ENCODE peak calls at places on chromosomes 11 and 22, in eight cellular contexts. X is mesendoderm, F is coronary artery, O is fibroblast of mammary gland, L is iPS DF 6.9, W is body of pancreas, V is astrocyte of the spinal cord, R is IMR-90. B is an unnamed sample.
A peak's percentile ranks its signal among the peaks of the same experiment; 100 is the strongest.

GRCh38 chr11:112300094-112300786 is 39.6 kb upstream of the PLET1 start:
- DNase-seq in X (no peak), F (no peak), O (no peak), L (no peak), W (no peak), V (no peak), R (no peak), B (no peak)

GRCh38 chr11:69010361-69010891 is 2.6 kb downstream of the MRGPRF start:
- DNase-seq in X (no peak), F (no peak), O (no peak), L (no peak), W (no peak), V (no peak), R (peak; percentile 16), B (no peak)

GRCh38 chr11:17275376-17276235 is 933 bp upstream of the NUCB2 start:
- DNase-seq in X (no peak), F (no peak), O (peak; percentile 23), L (no peak), W (no peak), V (no peak), R (no peak), B (no peak)

GRCh38 chr11:126102436-126102894 is 39.8 kb upstream of the CDON start:
- DNase-seq in X (no peak), F (no peak), O (no peak), L (no peak), W (peak; percentile 49), V (no peak), R (peak; percentile 31), B (no peak)

GRCh38 chr22:31829505-31829904 is 75.7 kb downstream of the DEPDC5 start:
- DNase-seq in X (no peak), F (no peak), O (peak; percentile 96), L (no peak), W (no peak), V (peak; percentile 89), R (peak; percentile 97), B (peak; percentile 58)

GRCh38 chr11:130849215-130849568 is 67.1 kb downstream of the SNX19 start:
- DNase-seq in X (no peak), F (no peak), O (peak; percentile 93), L (no peak), W (no peak), V (peak; percentile 69), R (peak; percentile 73), B (no peak)

GRCh38 chr22:24208012-24208749 is 26.9 kb downstream of the SUSD2 start:
- DNase-seq in X (no peak), F (no peak), O (peak; percentile 99), L (no peak), W (peak; percentile 48), V (peak; percentile 98), R (peak; percentile 98), B (peak; percentile 94)

GRCh38 chr11:63635762-63636465 is 21.7 kb upstream of the PLAAT3 start:
- DNase-seq in X (peak; percentile 88), F (no peak), O (peak; percentile 69), L (no peak), W (peak; percentile 60), V (peak; percentile 61), R (peak; percentile 63), B (peak; percentile 14)

GRCh38 chr11:117395476-117395875 is 67.8 kb downstream of the CEP164 start:
- DNase-seq in X (no peak), F (no peak), O (no peak), L (no peak), W (no peak), V (no peak), R (no peak), B (no peak)

GRCh38 chr22:39623603-39624500 is 53.3 kb downstream of the CACNA1I start:
- DNase-seq in X (no peak), F (no peak), O (no peak), L (no peak), W (no peak), V (no peak), R (no peak), B (no peak)

GRCh38 chr11:62542111-62542745 is 4.4 kb downstream of the AHNAK start:
- DNase-seq in X (no peak), F (no peak), O (no peak), L (no peak), W (no peak), V (no peak), R (peak; percentile 23), B (no peak)

GRCh38 chr11:47460571-47461235 is 11.8 kb upstream of the RAPSN start:
- DNase-seq in X (no peak), F (no peak), O (no peak), L (no peak), W (no peak), V (no peak), R (peak; percentile 29), B (no peak)

GRCh38 chr11:94832604-94833238 is 64.6 kb downstream of the AMOTL1 start:
- DNase-seq in X (peak; percentile 80), F (no peak), O (no peak), L (no peak), W (no peak), V (no peak), R (no peak), B (no peak)

GRCh38 chr11:101880208-101880607 is 34.6 kb upstream of the CEP126 start:
- DNase-seq in X (peak; percentile 66), F (no peak), O (peak; percentile 82), L (peak; percentile 9), W (no peak), V (peak; percentile 73), R (peak; percentile 79), B (peak; percentile 20)

GRCh38 chr11:61860054-61860903 is 31.1 kb downstream of the FADS3 start:
- DNase-seq in X (no peak), F (no peak), O (peak; percentile 61), L (no peak), W (peak; percentile 83), V (no peak), R (no peak), B (peak; percentile 13)

GRCh38 chr11:115272925-115273324 is 231.3 kb downstream of the CADM1 start:
- DNase-seq in X (no peak), F (no peak), O (no peak), L (no peak), W (no peak), V (no peak), R (peak; percentile 19), B (no peak)

GRCh38 chr11:36507824-36508489 is 2.1 kb downstream of the TRAF6 start:
- DNase-seq in X (no peak), F (no peak), O (no peak), L (no peak), W (peak; percentile 32), V (no peak), R (no peak), B (no peak)

GRCh38 chr11:87300640-87301381 is 263.1 kb downstream of the TMEM135 start:
- DNase-seq in X (no peak), F (no peak), O (peak; percentile 10), L (no peak), W (no peak), V (no peak), R (peak; percentile 4), B (no peak)

GRCh38 chr11:119481667-119482400 is 58.9 kb upstream of the THY1 start:
- DNase-seq in X (no peak), F (peak; percentile 72), O (no peak), L (no peak), W (peak; percentile 35), V (no peak), R (no peak), B (no peak)

DNA sequence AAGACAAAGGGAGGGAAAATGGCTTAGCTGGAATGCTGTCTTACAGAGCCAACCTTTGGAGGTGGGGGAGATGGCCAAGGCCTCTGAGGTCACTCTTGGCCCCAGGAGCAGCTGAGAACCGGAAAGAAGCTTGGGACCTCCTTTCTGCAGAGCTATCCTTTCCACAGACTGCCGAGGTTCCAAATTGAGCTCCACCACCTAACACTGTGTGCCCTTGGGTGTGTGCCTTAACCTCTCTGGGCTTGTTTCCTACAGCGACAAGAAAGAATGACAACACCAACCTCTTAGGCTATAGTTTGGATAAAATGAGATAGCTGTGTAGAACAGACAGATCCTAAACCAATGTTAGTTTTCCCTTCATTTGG is 23.2 kb downstream of the RTN4RL2 start:
- DNase-seq in X (peak; percentile 40), F (no peak), O (no peak), L (no peak), W (no peak), V (no peak), R (no peak), B (no peak)
- H3K4me3 ChIP-seq in X (no peak overlapping the region), F (no peak overlapping the region), O (no peak overlapping the region), L (no peak overlapping the region), W (no peak overlapping the region), V (no peak overlapping the region), R (no peak overlapping the region), B (no peak overlapping the region)

GRCh38 chr22:29482253-29482652 is 2.2 kb downstream of the NEFH start:
- DNase-seq in X (no peak), F (no peak), O (no peak), L (no peak), W (no peak), V (no peak), R (no peak), B (no peak)
- H3K4me3 ChIP-seq in X (no peak overlapping the region), F (no peak overlapping the region), O (no peak overlapping the region), L (no peak overlapping the region), W (no peak overlapping the region), V (no peak overlapping the region), R (no peak overlapping the region), B (no peak overlapping the region)

DNA sequence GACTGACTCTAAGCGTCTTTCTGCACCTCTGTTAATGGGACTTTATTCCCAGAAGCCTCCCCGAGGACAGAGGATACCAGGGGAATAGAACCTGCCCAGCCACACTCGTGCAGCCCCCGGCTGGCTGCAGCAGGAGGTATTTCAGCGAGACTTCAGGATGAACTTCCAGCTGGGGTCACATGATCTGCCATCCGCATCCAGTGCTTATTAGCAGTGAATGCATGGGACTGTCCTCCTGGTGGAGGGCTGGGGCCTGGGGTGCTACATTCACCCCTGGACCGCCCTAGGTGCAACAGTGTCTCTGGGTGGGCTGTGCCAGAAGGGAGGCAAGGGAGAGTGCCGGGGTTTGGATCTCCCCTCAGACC is 1.6 kb downstream of the DUSP8 start:
- DNase-seq in X (no peak), F (no peak), O (no peak), L (no peak), W (no peak), V (no peak), R (no peak), B (no peak)
- H3K4me3 ChIP-seq in X (no peak overlapping the region), F (peak overlapping the region; percentile 81), O (no peak overlapping the region), L (peak overlapping the region; percentile 49), W (no peak overlapping the region), V (peak overlapping the region; percentile 49), R (peak overlapping the region; percentile 58), B (no peak overlapping the region)

GRCh38 chr11:3799143-3799542 is 1.8 kb upstream of the NUP98 start:
- DNase-seq in X (no peak), F (no peak), O (no peak), L (no peak), W (no peak), V (no peak), R (no peak), B (no peak)

GRCh38 chr11:3796346-3796745 is 1.0 kb downstream of the NUP98 start:
- DNase-seq in X (no peak), F (no peak), O (no peak), L (no peak), W (no peak), V (no peak), R (no peak), B (no peak)

GRCh38 chr11:3796796-3797328 is 492 bp downstream of the NUP98 start:
- DNase-seq in X (no peak), F (peak; percentile 88), O (peak; percentile 30), L (no peak), W (no peak), V (no peak), R (no peak), B (no peak)

GRCh38 chr11:3797329-3798090 is at the start of gene NUP98:
- DNase-seq in X (peak; percentile 100), F (peak; percentile 100), O (peak; percentile 99), L (peak; percentile 100), W (peak; percentile 100), V (peak; percentile 100), R (peak; percentile 100), B (peak; percentile 100)

GRCh38 chr11:3795131-3796092 is 1.9 kb downstream of the NUP98 start:
- DNase-seq in X (no peak), F (no peak), O (no peak), L (no peak), W (no peak), V (no peak), R (no peak), B (no peak)
- H3K4me3 ChIP-seq in X (peak overlapping the region; percentile 92), F (peak overlapping the region; percentile 92), O (peak overlapping the region; percentile 95), L (no peak overlapping the region), W (no peak overlapping the region), V (peak overlapping the region; percentile 97), R (peak overlapping the region; percentile 74), B (peak overlapping the region; percentile 70)

B was measured in skeletal muscle cell.